ENCODE peak calls at places on chromosomes 1 and 21, in ten cellular contexts. One of them, this sample, is unnamed.

GRCh38 chr1:20597650-20598049 is 8.8 kb downstream of the CDA start:
- DNase-seq in IMR-90: no peak
- DNase-seq in PC-9: no peak
- DNase-seq in fibroblast of lung: no peak
- DNase-seq in stomach: no peak
- DNase-seq in GM23248: no peak
- DNase-seq in HepG2: no peak
- DNase-seq in upper lobe of right lung: no peak
- DNase-seq in CD4-positive, CD25-positive, alpha-beta regulatory T cell: no peak
- DNase-seq in CD8-positive, alpha-beta T cell: no peak
- DNase-seq in this sample: no peak

GRCh38 chr21:31252611-31253010 is 91.5 kb downstream of the TIAM1 start:
- DNase-seq in HepG2: no peak
- DNase-seq in IMR-90: no peak
- DNase-seq in upper lobe of right lung: no peak
- DNase-seq in CD8-positive, alpha-beta T cell: no peak
- DNase-seq in stomach: no peak
- DNase-seq in CD4-positive, CD25-positive, alpha-beta regulatory T cell: no peak
- DNase-seq in PC-9: no peak
- DNase-seq in GM23248: no peak
- DNase-seq in fibroblast of lung: no peak
- DNase-seq in this sample: no peak

GRCh38 chr1:3139871-3140837 is 71.2 kb downstream of the PRDM16 start:
- DNase-seq in fibroblast of lung: no peak
- DNase-seq in CD4-positive, CD25-positive, alpha-beta regulatory T cell: no peak
- DNase-seq in PC-9: no peak
- DNase-seq in IMR-90: no peak
- DNase-seq in stomach: no peak
- DNase-seq in GM23248: peak; percentile 24
- DNase-seq in HepG2: no peak
- DNase-seq in CD8-positive, alpha-beta T cell: no peak
- DNase-seq in upper lobe of right lung: no peak
- DNase-seq in this sample: no peak

GRCh38 chr1:172024516-172024915 is 183.2 kb downstream of the DNM3 start:
- DNase-seq in HepG2: no peak
- DNase-seq in CD8-positive, alpha-beta T cell: no peak
- DNase-seq in GM23248: no peak
- DNase-seq in CD4-positive, CD25-positive, alpha-beta regulatory T cell: no peak
- DNase-seq in PC-9: no peak
- DNase-seq in stomach: no peak
- DNase-seq in IMR-90: no peak
- DNase-seq in upper lobe of right lung: peak; percentile 58
- DNase-seq in fibroblast of lung: no peak
- DNase-seq in this sample: no peak

GRCh38 chr1:33610864-33611455 is 138.5 kb downstream of the ZSCAN20 start:
- DNase-seq in upper lobe of right lung: no peak
- DNase-seq in HepG2: no peak
- DNase-seq in IMR-90: no peak
- DNase-seq in PC-9: no peak
- DNase-seq in fibroblast of lung: no peak
- DNase-seq in CD8-positive, alpha-beta T cell: no peak
- DNase-seq in GM23248: no peak
- DNase-seq in stomach: no peak
- DNase-seq in CD4-positive, CD25-positive, alpha-beta regulatory T cell: no peak
- DNase-seq in this sample: no peak

GRCh38 chr1:204340137-204340536 is 19.6 kb downstream of the PLEKHA6 start:
- DNase-seq in upper lobe of right lung: no peak
- DNase-seq in stomach: no peak
- DNase-seq in PC-9: no peak
- DNase-seq in HepG2: no peak
- DNase-seq in IMR-90: no peak
- DNase-seq in fibroblast of lung: no peak
- DNase-seq in CD4-positive, CD25-positive, alpha-beta regulatory T cell: no peak
- DNase-seq in GM23248: no peak
- DNase-seq in CD8-positive, alpha-beta T cell: no peak
- DNase-seq in this sample: no peak

GRCh38 chr1:37661401-37661800 is 26.7 kb upstream of the RSPO1 start:
- DNase-seq in PC-9: peak; percentile 23
- DNase-seq in IMR-90: peak; percentile 7
- DNase-seq in upper lobe of right lung: no peak
- DNase-seq in fibroblast of lung: no peak
- DNase-seq in HepG2: no peak
- DNase-seq in stomach: no peak
- DNase-seq in CD8-positive, alpha-beta T cell: no peak
- DNase-seq in GM23248: peak; percentile 72
- DNase-seq in CD4-positive, CD25-positive, alpha-beta regulatory T cell: no peak
- DNase-seq in this sample: no peak

GRCh38 chr1:164912290-164912689 is 353.3 kb downstream of the PBX1 start:
- DNase-seq in GM23248: no peak
- DNase-seq in CD4-positive, CD25-positive, alpha-beta regulatory T cell: no peak
- DNase-seq in stomach: no peak
- DNase-seq in HepG2: no peak
- DNase-seq in IMR-90: no peak
- DNase-seq in PC-9: no peak
- DNase-seq in fibroblast of lung: no peak
- DNase-seq in CD8-positive, alpha-beta T cell: no peak
- DNase-seq in upper lobe of right lung: no peak
- DNase-seq in this sample: no peak

GRCh38 chr1:154330669-154331068 is 5.3 kb downstream of the ATP8B2 start:
- DNase-seq in PC-9: no peak
- DNase-seq in HepG2: no peak
- DNase-seq in stomach: no peak
- DNase-seq in fibroblast of lung: no peak
- DNase-seq in CD4-positive, CD25-positive, alpha-beta regulatory T cell: no peak
- DNase-seq in IMR-90: no peak
- DNase-seq in GM23248: no peak
- DNase-seq in CD8-positive, alpha-beta T cell: no peak
- DNase-seq in upper lobe of right lung: no peak
- DNase-seq in this sample: no peak

GRCh38 chr1:154335351-154335714 is 10.0 kb downstream of the ATP8B2 start:
- DNase-seq in fibroblast of lung: no peak
- DNase-seq in PC-9: no peak
- DNase-seq in upper lobe of right lung: no peak
- DNase-seq in IMR-90: no peak
- DNase-seq in CD8-positive, alpha-beta T cell: no peak
- DNase-seq in HepG2: no peak
- DNase-seq in stomach: no peak
- DNase-seq in GM23248: no peak
- DNase-seq in CD4-positive, CD25-positive, alpha-beta regulatory T cell: no peak
- DNase-seq in this sample: no peak

GRCh38 chr1:154337253-154337894 is 12.0 kb downstream of the ATP8B2 start:
- DNase-seq in PC-9: no peak
- DNase-seq in stomach: no peak
- DNase-seq in fibroblast of lung: no peak
- DNase-seq in upper lobe of right lung: no peak
- DNase-seq in IMR-90: no peak
- DNase-seq in HepG2: no peak
- DNase-seq in CD4-positive, CD25-positive, alpha-beta regulatory T cell: peak; percentile 45
- DNase-seq in GM23248: no peak
- DNase-seq in CD8-positive, alpha-beta T cell: no peak
- DNase-seq in this sample: no peak

GRCh38 chr1:154338875-154339274 is 13.6 kb downstream of the ATP8B2 start:
- DNase-seq in fibroblast of lung: no peak
- DNase-seq in PC-9: no peak
- DNase-seq in IMR-90: no peak
- DNase-seq in HepG2: no peak
- DNase-seq in CD4-positive, CD25-positive, alpha-beta regulatory T cell: no peak
- DNase-seq in stomach: no peak
- DNase-seq in GM23248: no peak
- DNase-seq in upper lobe of right lung: no peak
- DNase-seq in CD8-positive, alpha-beta T cell: no peak
- DNase-seq in this sample: no peak

GRCh38 chr1:154334647-154335350 is 9.5 kb downstream of the ATP8B2 start:
- DNase-seq in PC-9: peak; percentile 66
- DNase-seq in CD8-positive, alpha-beta T cell: peak; percentile 93
- DNase-seq in IMR-90: peak; percentile 82
- DNase-seq in fibroblast of lung: peak; percentile 70
- DNase-seq in HepG2: peak; percentile 88
- DNase-seq in stomach: peak; percentile 90
- DNase-seq in GM23248: peak; percentile 93
- DNase-seq in upper lobe of right lung: peak; percentile 92
- DNase-seq in CD4-positive, CD25-positive, alpha-beta regulatory T cell: peak; percentile 88
- DNase-seq in this sample: peak; percentile 22
- H3K36me3 ChIP-seq in PC-9: no peaks in the 10 kb centered on the region
- H3K36me3 ChIP-seq in CD8-positive, alpha-beta T cell: peaks cover 22% of the 10 kb centered on the region
- H3K36me3 ChIP-seq in IMR-90: peaks cover 62% of the 10 kb centered on the region
- H3K36me3 ChIP-seq in fibroblast of lung: peaks cover 43% of the 10 kb centered on the region
- H3K36me3 ChIP-seq in HepG2: peaks cover 8% of the 10 kb centered on the region
- H3K36me3 ChIP-seq in stomach: peaks cover 65% of the 10 kb centered on the region
- H3K36me3 ChIP-seq in GM23248: peaks cover 72% of the 10 kb centered on the region
- H3K36me3 ChIP-seq in upper lobe of right lung: peaks cover 32% of the 10 kb centered on the region
- H3K36me3 ChIP-seq in CD4-positive, CD25-positive, alpha-beta regulatory T cell: peaks cover 62% of the 10 kb centered on the region
- H3K36me3 ChIP-seq in this sample: peaks cover 35% of the 10 kb centered on the region

GRCh38 chr1:169844941-169845608 is 48.6 kb downstream of the SCYL3 start:
- DNase-seq in fibroblast of lung: peak; percentile 40
- DNase-seq in CD8-positive, alpha-beta T cell: no peak
- DNase-seq in upper lobe of right lung: no peak
- DNase-seq in HepG2: no peak
- DNase-seq in PC-9: no peak
- DNase-seq in IMR-90: peak; percentile 22
- DNase-seq in stomach: no peak
- DNase-seq in CD4-positive, CD25-positive, alpha-beta regulatory T cell: no peak
- DNase-seq in GM23248: no peak
- DNase-seq in this sample: no peak

GRCh38 chr1:169853335-169853734 is 40.4 kb downstream of the SCYL3 start:
- DNase-seq in HepG2: no peak
- DNase-seq in PC-9: no peak
- DNase-seq in CD4-positive, CD25-positive, alpha-beta regulatory T cell: no peak
- DNase-seq in GM23248: no peak
- DNase-seq in fibroblast of lung: no peak
- DNase-seq in IMR-90: no peak
- DNase-seq in CD8-positive, alpha-beta T cell: no peak
- DNase-seq in upper lobe of right lung: no peak
- DNase-seq in stomach: no peak
- DNase-seq in this sample: no peak

GRCh38 chr1:169849346-169850022 is 44.2 kb downstream of the SCYL3 start:
- DNase-seq in CD4-positive, CD25-positive, alpha-beta regulatory T cell: no peak
- DNase-seq in PC-9: no peak
- DNase-seq in GM23248: no peak
- DNase-seq in HepG2: no peak
- DNase-seq in IMR-90: no peak
- DNase-seq in upper lobe of right lung: no peak
- DNase-seq in stomach: no peak
- DNase-seq in fibroblast of lung: no peak
- DNase-seq in CD8-positive, alpha-beta T cell: no peak
- DNase-seq in this sample: no peak
- H3K36me3 ChIP-seq in CD4-positive, CD25-positive, alpha-beta regulatory T cell: peaks cover 70% of the 10 kb centered on the region
- H3K36me3 ChIP-seq in PC-9: peaks cover 56% of the 10 kb centered on the region
- H3K36me3 ChIP-seq in GM23248: peaks cover 46% of the 10 kb centered on the region
- H3K36me3 ChIP-seq in HepG2: peaks cover 10% of the 10 kb centered on the region
- H3K36me3 ChIP-seq in IMR-90: peaks cover 23% of the 10 kb centered on the region
- H3K36me3 ChIP-seq in upper lobe of right lung: peaks cover 68% of the 10 kb centered on the region
- H3K36me3 ChIP-seq in stomach: peaks cover 97% of the 10 kb centered on the region
- H3K36me3 ChIP-seq in fibroblast of lung: peaks cover 2% of the 10 kb centered on the region
- H3K36me3 ChIP-seq in CD8-positive, alpha-beta T cell: peaks cover 35% of the 10 kb centered on the region
- H3K36me3 ChIP-seq in this sample: peaks cover 10% of the 10 kb centered on the region

GRCh38 chr1:245074232-245074747 is 80.5 kb upstream of the KIF26B start:
- DNase-seq in HepG2: no peak
- DNase-seq in fibroblast of lung: peak; percentile 66
- DNase-seq in upper lobe of right lung: no peak
- DNase-seq in PC-9: no peak
- DNase-seq in CD8-positive, alpha-beta T cell: no peak
- DNase-seq in IMR-90: peak; percentile 74
- DNase-seq in GM23248: peak; percentile 46
- DNase-seq in CD4-positive, CD25-positive, alpha-beta regulatory T cell: no peak
- DNase-seq in stomach: no peak
- DNase-seq in this sample: no peak

GRCh38 chr1:245079021-245079609 is 75.7 kb upstream of the KIF26B start:
- DNase-seq in stomach: no peak
- DNase-seq in fibroblast of lung: peak; percentile 52
- DNase-seq in PC-9: no peak
- DNase-seq in IMR-90: peak; percentile 77
- DNase-seq in CD4-positive, CD25-positive, alpha-beta regulatory T cell: no peak
- DNase-seq in HepG2: peak; percentile 29
- DNase-seq in upper lobe of right lung: no peak
- DNase-seq in CD8-positive, alpha-beta T cell: no peak
- DNase-seq in GM23248: peak; percentile 75
- DNase-seq in this sample: no peak

GRCh38 chr1:245070836-245071615 is 83.8 kb upstream of the KIF26B start:
- DNase-seq in CD4-positive, CD25-positive, alpha-beta regulatory T cell: no peak
- DNase-seq in stomach: no peak
- DNase-seq in IMR-90: no peak
- DNase-seq in PC-9: no peak
- DNase-seq in HepG2: no peak
- DNase-seq in upper lobe of right lung: no peak
- DNase-seq in GM23248: no peak
- DNase-seq in fibroblast of lung: no peak
- DNase-seq in CD8-positive, alpha-beta T cell: no peak
- DNase-seq in this sample: no peak

GRCh38 chr1:245074898-245075297 is 79.9 kb upstream of the KIF26B start:
- DNase-seq in PC-9: no peak
- DNase-seq in stomach: no peak
- DNase-seq in fibroblast of lung: no peak
- DNase-seq in IMR-90: no peak
- DNase-seq in CD4-positive, CD25-positive, alpha-beta regulatory T cell: no peak
- DNase-seq in upper lobe of right lung: no peak
- DNase-seq in GM23248: no peak
- DNase-seq in HepG2: no peak
- DNase-seq in CD8-positive, alpha-beta T cell: no peak
- DNase-seq in this sample: no peak
- H3K36me3 ChIP-seq in PC-9: no peaks in the 10 kb centered on the region
- H3K36me3 ChIP-seq in stomach: no peaks in the 10 kb centered on the region
- H3K36me3 ChIP-seq in fibroblast of lung: no peaks in the 10 kb centered on the region
- H3K36me3 ChIP-seq in IMR-90: no peaks in the 10 kb centered on the region
- H3K36me3 ChIP-seq in CD4-positive, CD25-positive, alpha-beta regulatory T cell: no peaks in the 10 kb centered on the region
- H3K36me3 ChIP-seq in upper lobe of right lung: no peaks in the 10 kb centered on the region
- H3K36me3 ChIP-seq in GM23248: no peaks in the 10 kb centered on the region
- H3K36me3 ChIP-seq in HepG2: no peaks in the 10 kb centered on the region
- H3K36me3 ChIP-seq in CD8-positive, alpha-beta T cell: no peaks in the 10 kb centered on the region
- H3K36me3 ChIP-seq in this sample: no peaks in the 10 kb centered on the region

GRCh38 chr21:26005464-26005863 is 165.1 kb downstream of the APP start:
- DNase-seq in IMR-90: no peak
- DNase-seq in stomach: no peak
- DNase-seq in fibroblast of lung: no peak
- DNase-seq in HepG2: no peak
- DNase-seq in upper lobe of right lung: no peak
- DNase-seq in CD4-positive, CD25-positive, alpha-beta regulatory T cell: no peak
- DNase-seq in GM23248: no peak
- DNase-seq in PC-9: no peak
- DNase-seq in CD8-positive, alpha-beta T cell: no peak
- DNase-seq in this sample: no peak

GRCh38 chr21:26011292-26011940 is 159.2 kb downstream of the APP start:
- DNase-seq in fibroblast of lung: no peak
- DNase-seq in stomach: no peak
- DNase-seq in HepG2: no peak
- DNase-seq in CD8-positive, alpha-beta T cell: no peak
- DNase-seq in GM23248: no peak
- DNase-seq in PC-9: no peak
- DNase-seq in CD4-positive, CD25-positive, alpha-beta regulatory T cell: no peak
- DNase-seq in upper lobe of right lung: no peak
- DNase-seq in IMR-90: no peak
- DNase-seq in this sample: no peak

GRCh38 chr21:26013964-26014363 is 156.6 kb downstream of the APP start:
- DNase-seq in stomach: no peak
- DNase-seq in IMR-90: no peak
- DNase-seq in upper lobe of right lung: no peak
- DNase-seq in GM23248: no peak
- DNase-seq in CD4-positive, CD25-positive, alpha-beta regulatory T cell: no peak
- DNase-seq in fibroblast of lung: no peak
- DNase-seq in CD8-positive, alpha-beta T cell: no peak
- DNase-seq in HepG2: no peak
- DNase-seq in PC-9: no peak
- DNase-seq in this sample: no peak

GRCh38 chr21:26003428-26003827 is 167.1 kb downstream of the APP start:
- DNase-seq in HepG2: no peak
- DNase-seq in CD8-positive, alpha-beta T cell: no peak
- DNase-seq in CD4-positive, CD25-positive, alpha-beta regulatory T cell: no peak
- DNase-seq in IMR-90: no peak
- DNase-seq in PC-9: no peak
- DNase-seq in GM23248: no peak
- DNase-seq in stomach: no peak
- DNase-seq in fibroblast of lung: no peak
- DNase-seq in upper lobe of right lung: no peak
- DNase-seq in this sample: no peak

DNA sequence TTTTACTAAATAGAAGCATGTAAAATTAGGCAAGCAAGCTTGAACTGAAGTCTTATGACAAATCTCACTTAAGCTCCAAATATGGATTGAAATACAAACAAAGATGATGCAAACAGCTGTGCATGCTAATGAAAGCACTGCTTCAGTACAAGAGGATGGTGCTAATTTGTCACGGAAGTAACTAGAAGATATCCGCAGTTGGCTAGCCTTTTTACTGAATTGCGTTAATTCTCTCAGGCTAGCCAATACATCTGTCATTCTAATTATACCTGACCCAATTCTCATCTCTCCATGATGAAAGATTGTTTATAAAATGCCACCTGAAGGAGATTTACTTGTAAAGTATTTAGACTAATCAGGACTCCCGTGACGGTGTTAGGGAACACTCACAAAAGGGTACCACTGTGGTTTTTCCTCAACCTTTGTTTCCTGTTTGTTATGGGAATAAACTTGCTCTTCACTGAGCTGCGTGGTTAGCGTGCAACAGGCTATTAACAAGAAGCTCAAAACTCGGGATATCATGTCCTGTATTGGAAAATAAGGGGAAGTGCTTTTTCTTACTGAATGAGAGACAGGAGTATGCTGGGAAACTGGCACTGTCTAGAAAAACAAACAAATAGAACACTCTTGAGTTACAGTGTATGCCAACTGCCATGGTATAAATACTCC is 162.5 kb downstream of the APP start:
- DNase-seq in GM23248: peak; percentile 62
- DNase-seq in HepG2: no peak
- DNase-seq in stomach: no peak
- DNase-seq in CD8-positive, alpha-beta T cell: no peak
- DNase-seq in PC-9: no peak
- DNase-seq in fibroblast of lung: peak; percentile 12
- DNase-seq in upper lobe of right lung: no peak
- DNase-seq in CD4-positive, CD25-positive, alpha-beta regulatory T cell: no peak
- DNase-seq in IMR-90: peak; percentile 24
- DNase-seq in this sample: no peak
- H3K36me3 ChIP-seq in GM23248: no peaks in the 10 kb centered on the region
- H3K36me3 ChIP-seq in HepG2: no peaks in the 10 kb centered on the region
- H3K36me3 ChIP-seq in stomach: peaks cover 3% of the 10 kb centered on the region
- H3K36me3 ChIP-seq in CD8-positive, alpha-beta T cell: no peaks in the 10 kb centered on the region
- H3K36me3 ChIP-seq in PC-9: no peaks in the 10 kb centered on the region
- H3K36me3 ChIP-seq in fibroblast of lung: no peaks in the 10 kb centered on the region
- H3K36me3 ChIP-seq in upper lobe of right lung: no peaks in the 10 kb centered on the region
- H3K36me3 ChIP-seq in CD4-positive, CD25-positive, alpha-beta regulatory T cell: no peaks in the 10 kb centered on the region
- H3K36me3 ChIP-seq in IMR-90: peaks cover 1% of the 10 kb centered on the region
- H3K36me3 ChIP-seq in this sample: no peaks in the 10 kb centered on the region

This sample was measured in BJ.